ENCODE peak calls at places on chromosome 5, in four cellular contexts. One of them, this sample, is unnamed.
A peak's percentile ranks its signal among the peaks of the same experiment; 100 is the strongest.

GRCh38 chr5:73298251-73299016 is 125.4 kb downstream of the TMEM174 start:
- DNase-seq in activated CD8-positive, alpha-beta memory T cell treated with anti-CD3 and anti-CD28 coated beads, Interleukin-2, amount 50 U/mL, for 4 hours: no peak
- DNase-seq in IMR-90: peak; percentile 85
- DNase-seq in DMS153: no peak
- DNase-seq in this sample: no peak

GRCh38 chr5:113488645-113489184 is 462 bp upstream of the MCC start:
- DNase-seq in IMR-90: peak; percentile 4
- DNase-seq in DMS153: no peak
- DNase-seq in activated CD8-positive, alpha-beta memory T cell treated with anti-CD3 and anti-CD28 coated beads, Interleukin-2, amount 50 U/mL, for 4 hours: no peak
- DNase-seq in this sample: no peak

GRCh38 chr5:37792976-37793328 is 46.9 kb downstream of the GDNF start:
- DNase-seq in IMR-90: peak; percentile 87
- DNase-seq in DMS153: no peak
- DNase-seq in activated CD8-positive, alpha-beta memory T cell treated with anti-CD3 and anti-CD28 coated beads, Interleukin-2, amount 50 U/mL, for 4 hours: no peak
- DNase-seq in this sample: no peak

GRCh38 chr5:136056336-136056735 is 27.5 kb downstream of the TGFBI start:
- DNase-seq in activated CD8-positive, alpha-beta memory T cell treated with anti-CD3 and anti-CD28 coated beads, Interleukin-2, amount 50 U/mL, for 4 hours: no peak
- DNase-seq in DMS153: no peak
- DNase-seq in IMR-90: no peak
- DNase-seq in this sample: no peak

GRCh38 chr5:170638454-170639220 is 134.8 kb downstream of the KCNIP1 start:
- DNase-seq in activated CD8-positive, alpha-beta memory T cell treated with anti-CD3 and anti-CD28 coated beads, Interleukin-2, amount 50 U/mL, for 4 hours: peak; percentile 57
- DNase-seq in IMR-90: peak; percentile 28
- DNase-seq in DMS153: no peak
- DNase-seq in this sample: peak; percentile 64

GRCh38 chr5:68330564-68330963 is 115.0 kb downstream of the PIK3R1 start:
- DNase-seq in DMS153: no peak
- DNase-seq in IMR-90: peak; percentile 24
- DNase-seq in activated CD8-positive, alpha-beta memory T cell treated with anti-CD3 and anti-CD28 coated beads, Interleukin-2, amount 50 U/mL, for 4 hours: no peak
- DNase-seq in this sample: no peak

GRCh38 chr5:148979104-148979723 is 83.6 kb downstream of the SH3TC2 start:
- DNase-seq in DMS153: no peak
- DNase-seq in IMR-90: no peak
- DNase-seq in activated CD8-positive, alpha-beta memory T cell treated with anti-CD3 and anti-CD28 coated beads, Interleukin-2, amount 50 U/mL, for 4 hours: no peak
- DNase-seq in this sample: peak; percentile 72

GRCh38 chr5:172407241-172407691 is 47.1 kb downstream of the SH3PXD2B start:
- DNase-seq in activated CD8-positive, alpha-beta memory T cell treated with anti-CD3 and anti-CD28 coated beads, Interleukin-2, amount 50 U/mL, for 4 hours: no peak
- DNase-seq in IMR-90: peak; percentile 55
- DNase-seq in DMS153: no peak
- DNase-seq in this sample: peak; percentile 57

GRCh38 chr5:109700516-109701174 is 10.9 kb downstream of the MAN2A1 start:
- DNase-seq in activated CD8-positive, alpha-beta memory T cell treated with anti-CD3 and anti-CD28 coated beads, Interleukin-2, amount 50 U/mL, for 4 hours: no peak
- DNase-seq in IMR-90: no peak
- DNase-seq in DMS153: no peak
- DNase-seq in this sample: no peak

GRCh38 chr5:56358703-56359428 is 125.7 kb upstream of the ANKRD55 start:
- DNase-seq in activated CD8-positive, alpha-beta memory T cell treated with anti-CD3 and anti-CD28 coated beads, Interleukin-2, amount 50 U/mL, for 4 hours: no peak
- DNase-seq in IMR-90: peak; percentile 12
- DNase-seq in DMS153: no peak
- DNase-seq in this sample: peak; percentile 27

GRCh38 chr5:1087428-1087827 is 24.4 kb downstream of the SLC12A7 start:
- DNase-seq in DMS153: no peak
- DNase-seq in activated CD8-positive, alpha-beta memory T cell treated with anti-CD3 and anti-CD28 coated beads, Interleukin-2, amount 50 U/mL, for 4 hours: no peak
- DNase-seq in IMR-90: no peak
- DNase-seq in this sample: no peak

GRCh38 chr5:145801195-145801594 is 33.9 kb downstream of the PRELID2 start:
- DNase-seq in DMS153: no peak
- DNase-seq in activated CD8-positive, alpha-beta memory T cell treated with anti-CD3 and anti-CD28 coated beads, Interleukin-2, amount 50 U/mL, for 4 hours: no peak
- DNase-seq in IMR-90: no peak
- DNase-seq in this sample: no peak

GRCh38 chr5:38291355-38291754 is 33.0 kb downstream of the EGFLAM start:
- DNase-seq in DMS153: no peak
- DNase-seq in IMR-90: no peak
- DNase-seq in activated CD8-positive, alpha-beta memory T cell treated with anti-CD3 and anti-CD28 coated beads, Interleukin-2, amount 50 U/mL, for 4 hours: no peak
- DNase-seq in this sample: no peak

GRCh38 chr5:60257852-60258251 is 364.3 kb upstream of the PDE4D start:
- DNase-seq in IMR-90: no peak
- DNase-seq in DMS153: no peak
- DNase-seq in activated CD8-positive, alpha-beta memory T cell treated with anti-CD3 and anti-CD28 coated beads, Interleukin-2, amount 50 U/mL, for 4 hours: no peak
- DNase-seq in this sample: no peak

GRCh38 chr5:15645376-15645775 is 145.4 kb downstream of the FBXL7 start:
- DNase-seq in activated CD8-positive, alpha-beta memory T cell treated with anti-CD3 and anti-CD28 coated beads, Interleukin-2, amount 50 U/mL, for 4 hours: no peak
- DNase-seq in DMS153: no peak
- DNase-seq in IMR-90: peak; percentile 16
- DNase-seq in this sample: no peak

GRCh38 chr5:41707853-41708603 is 162.2 kb downstream of the OXCT1 start:
- DNase-seq in activated CD8-positive, alpha-beta memory T cell treated with anti-CD3 and anti-CD28 coated beads, Interleukin-2, amount 50 U/mL, for 4 hours: no peak
- DNase-seq in IMR-90: peak; percentile 76
- DNase-seq in DMS153: peak; percentile 39
- DNase-seq in this sample: no peak

GRCh38 chr5:62475072-62475471 is 62.5 kb downstream of the IPO11 start:
- DNase-seq in activated CD8-positive, alpha-beta memory T cell treated with anti-CD3 and anti-CD28 coated beads, Interleukin-2, amount 50 U/mL, for 4 hours: no peak
- DNase-seq in IMR-90: peak; percentile 79
- DNase-seq in DMS153: no peak
- DNase-seq in this sample: no peak

GRCh38 chr5:135488727-135489465 is 36.7 kb upstream of the TIFAB start:
- DNase-seq in activated CD8-positive, alpha-beta memory T cell treated with anti-CD3 and anti-CD28 coated beads, Interleukin-2, amount 50 U/mL, for 4 hours: no peak
- DNase-seq in DMS153: peak; percentile 44
- DNase-seq in IMR-90: peak; percentile 73
- DNase-seq in this sample: no peak

GRCh38 chr5:138753794-138754698 is 821 bp downstream of the CTNNA1 start:
- DNase-seq in DMS153: peak; percentile 75
- DNase-seq in IMR-90: peak; percentile 84
- DNase-seq in activated CD8-positive, alpha-beta memory T cell treated with anti-CD3 and anti-CD28 coated beads, Interleukin-2, amount 50 U/mL, for 4 hours: peak; percentile 61
- DNase-seq in this sample: peak; percentile 96

GRCh38 chr5:1120236-1120999 is 8.6 kb upstream of the SLC12A7 start:
- DNase-seq in IMR-90: no peak
- DNase-seq in DMS153: no peak
- DNase-seq in activated CD8-positive, alpha-beta memory T cell treated with anti-CD3 and anti-CD28 coated beads, Interleukin-2, amount 50 U/mL, for 4 hours: no peak
- DNase-seq in this sample: no peak

GRCh38 chr5:124040799-124041198 is 528.8 kb downstream of the CSNK1G3 start:
- DNase-seq in IMR-90: peak; percentile 28
- DNase-seq in DMS153: no peak
- DNase-seq in activated CD8-positive, alpha-beta memory T cell treated with anti-CD3 and anti-CD28 coated beads, Interleukin-2, amount 50 U/mL, for 4 hours: no peak
- DNase-seq in this sample: no peak

GRCh38 chr5:173629628-173630027 is 13.2 kb upstream of the BOD1 start:
- DNase-seq in activated CD8-positive, alpha-beta memory T cell treated with anti-CD3 and anti-CD28 coated beads, Interleukin-2, amount 50 U/mL, for 4 hours: no peak
- DNase-seq in DMS153: no peak
- DNase-seq in IMR-90: no peak
- DNase-seq in this sample: no peak

GRCh38 chr5:56698463-56699381 is 116.6 kb upstream of the MAP3K1 start:
- DNase-seq in DMS153: no peak
- DNase-seq in IMR-90: no peak
- DNase-seq in activated CD8-positive, alpha-beta memory T cell treated with anti-CD3 and anti-CD28 coated beads, Interleukin-2, amount 50 U/mL, for 4 hours: no peak
- DNase-seq in this sample: no peak

GRCh38 chr5:10634056-10634455 is 70.2 kb downstream of the ANKRD33B start:
- DNase-seq in DMS153: no peak
- DNase-seq in activated CD8-positive, alpha-beta memory T cell treated with anti-CD3 and anti-CD28 coated beads, Interleukin-2, amount 50 U/mL, for 4 hours: no peak
- DNase-seq in IMR-90: no peak
- DNase-seq in this sample: no peak

GRCh38 chr5:140926903-140927573 is 939 bp downstream of the PCDHAC1 start:
- DNase-seq in activated CD8-positive, alpha-beta memory T cell treated with anti-CD3 and anti-CD28 coated beads, Interleukin-2, amount 50 U/mL, for 4 hours: no peak
- DNase-seq in IMR-90: no peak
- DNase-seq in DMS153: peak; percentile 35
- DNase-seq in this sample: no peak

GRCh38 chr5:635321-636055 is 23.3 kb downstream of the CEP72 start:
- DNase-seq in activated CD8-positive, alpha-beta memory T cell treated with anti-CD3 and anti-CD28 coated beads, Interleukin-2, amount 50 U/mL, for 4 hours: no peak
- DNase-seq in DMS153: no peak
- DNase-seq in IMR-90: no peak
- DNase-seq in this sample: no peak

GRCh38 chr5:45694255-45694834 is 1.8 kb downstream of the HCN1 start:
- DNase-seq in DMS153: no peak
- DNase-seq in activated CD8-positive, alpha-beta memory T cell treated with anti-CD3 and anti-CD28 coated beads, Interleukin-2, amount 50 U/mL, for 4 hours: no peak
- DNase-seq in IMR-90: no peak
- DNase-seq in this sample: no peak

GRCh38 chr5:109410389-109411174 is 808 bp upstream of the PJA2 start:
- DNase-seq in IMR-90: peak; percentile 75
- DNase-seq in activated CD8-positive, alpha-beta memory T cell treated with anti-CD3 and anti-CD28 coated beads, Interleukin-2, amount 50 U/mL, for 4 hours: peak; percentile 24
- DNase-seq in DMS153: no peak
- DNase-seq in this sample: peak; percentile 79

GRCh38 chr5:174358276-174358675 is 312.8 kb downstream of the NSG2 start:
- DNase-seq in activated CD8-positive, alpha-beta memory T cell treated with anti-CD3 and anti-CD28 coated beads, Interleukin-2, amount 50 U/mL, for 4 hours: no peak
- DNase-seq in DMS153: no peak
- DNase-seq in IMR-90: no peak
- DNase-seq in this sample: no peak

GRCh38 chr5:16061163-16061562 is 118.4 kb downstream of the MARCHF11 start:
- DNase-seq in IMR-90: no peak
- DNase-seq in DMS153: no peak
- DNase-seq in activated CD8-positive, alpha-beta memory T cell treated with anti-CD3 and anti-CD28 coated beads, Interleukin-2, amount 50 U/mL, for 4 hours: no peak
- DNase-seq in this sample: no peak

GRCh38 chr5:67058998-67059746 is 137.4 kb downstream of the CD180 start:
- DNase-seq in IMR-90: no peak
- DNase-seq in activated CD8-positive, alpha-beta memory T cell treated with anti-CD3 and anti-CD28 coated beads, Interleukin-2, amount 50 U/mL, for 4 hours: no peak
- DNase-seq in DMS153: no peak
- DNase-seq in this sample: no peak

GRCh38 chr5:68749648-68750047 is 344.2 kb upstream of the SLC30A5 start:
- DNase-seq in IMR-90: no peak
- DNase-seq in activated CD8-positive, alpha-beta memory T cell treated with anti-CD3 and anti-CD28 coated beads, Interleukin-2, amount 50 U/mL, for 4 hours: no peak
- DNase-seq in DMS153: no peak
- DNase-seq in this sample: no peak

GRCh38 chr5:123937230-123937629 is 425.3 kb downstream of the CSNK1G3 start:
- DNase-seq in DMS153: peak; percentile 2
- DNase-seq in activated CD8-positive, alpha-beta memory T cell treated with anti-CD3 and anti-CD28 coated beads, Interleukin-2, amount 50 U/mL, for 4 hours: no peak
- DNase-seq in IMR-90: peak; percentile 67
- DNase-seq in this sample: peak; percentile 21

This sample was measured in heart left ventricle.